ENCODE peak calls at places on chromosome 10, in ten cellular contexts. S is IMR-90; D is PC-9; F is brain microvascular endothelial cell; G is left ventricle myocardium inferior; Q is CD8-positive, alpha-beta T cell; V is OCI-LY7; B is foreskin fibroblast; R is psoas muscle; A is lower leg skin. C is an unnamed sample.

GRCh38 chr10:51960494-51960895 is 261.1 kb upstream of the CSTF2T start:
- DNase-seq in S (peak), D (no peak), F (peak), G (no peak), Q (no peak), V (peak), B (peak), R (no peak), A (no peak), C (no peak)

GRCh38 chr10:118332247-118332646 is 9.9 kb downstream of the FAM204A start:
- DNase-seq in S (no peak), D (no peak), F (no peak), G (no peak), Q (no peak), V (no peak), B (no peak), R (no peak), A (no peak), C (no peak)

GRCh38 chr10:113493943-113494342 is 58.9 kb upstream of the HABP2 start:
- DNase-seq in S (no peak), D (no peak), F (no peak), G (no peak), Q (no peak), V (no peak), B (no peak), R (no peak), A (no peak), C (no peak)

GRCh38 chr10:132135398-132135872 is 51.3 kb upstream of the DPYSL4 start:
- DNase-seq in S (no peak), D (no peak), F (no peak), G (peak), Q (no peak), V (no peak), B (no peak), R (peak), A (no peak), C (no peak)

GRCh38 chr10:28127881-28128280 is 129.0 kb upstream of the ODAD2 start:
- DNase-seq in S (peak), D (no peak), F (peak), G (no peak), Q (no peak), V (no peak), B (no peak), R (no peak), A (no peak), C (no peak)

GRCh38 chr10:82813856-82814255 is 938.9 kb downstream of the NRG3 start:
- DNase-seq in S (no peak), D (no peak), F (no peak), G (no peak), Q (no peak), V (no peak), B (peak), R (no peak), A (no peak), C (no peak)

GRCh38 chr10:38118072-38118807 is 24.1 kb downstream of the ZNF37A start:
- DNase-seq in S (peak), D (no peak), F (no peak), G (no peak), Q (no peak), V (no peak), B (no peak), R (no peak), A (no peak), C (no peak)

GRCh38 chr10:67785098-67785497 is 52.9 kb downstream of the DNAJC12 start:
- DNase-seq in S (no peak), D (no peak), F (no peak), G (no peak), Q (no peak), V (no peak), B (no peak), R (no peak), A (no peak), C (no peak)

GRCh38 chr10:43195557-43195956 is 57.3 kb downstream of the CSGALNACT2 start:
- DNase-seq in S (no peak), D (no peak), F (no peak), G (no peak), Q (peak), V (no peak), B (no peak), R (no peak), A (peak), C (no peak)

GRCh38 chr10:65273063-65273462 is 1652.8 kb upstream of the LRRTM3 start:
- DNase-seq in S (no peak), D (no peak), F (no peak), G (no peak), Q (no peak), V (no peak), B (no peak), R (no peak), A (no peak), C (no peak)

GRCh38 chr10:102235991-102236390 is 5.3 kb downstream of the PITX3 start:
- DNase-seq in S (no peak), D (no peak), F (no peak), G (no peak), Q (no peak), V (no peak), B (no peak), R (no peak), A (no peak), C (no peak)

GRCh38 chr10:34637419-34637911 is 177.6 kb downstream of the PARD3 start:
- DNase-seq in S (peak), D (peak), F (peak), G (peak), Q (peak), V (peak), B (peak), R (peak), A (peak), C (peak)

DNA sequence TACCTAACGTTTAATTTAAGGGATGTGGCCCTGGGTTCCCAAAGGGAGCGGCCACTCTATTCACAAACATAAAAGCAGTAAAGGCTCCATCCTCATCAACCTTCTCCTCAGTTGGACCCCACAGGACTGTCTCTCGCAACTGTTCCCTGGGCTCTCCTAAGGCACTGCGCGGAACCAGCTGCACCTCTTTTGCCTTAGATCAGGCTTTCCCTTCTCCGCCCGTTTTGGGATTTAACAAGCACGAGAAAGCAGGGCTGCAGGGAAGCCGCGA is 664 bp upstream of the GTPBP4 start:
- DNase-seq in S (peak), D (peak), F (peak), G (no peak), Q (no peak), V (no peak), B (no peak), R (no peak), A (no peak), C (no peak)
- TF ChIP-seq CTCF in S (no peak), D (no peak), F (no peak), G (no peak), Q (no peak), V (no peak), B (no peak), R (no peak), A (no peak), C (no peak)

GRCh38 chr10:16520900-16521299 is 779 bp downstream of the C1QL3 start:
- DNase-seq in S (peak), D (no peak), F (no peak), G (peak), Q (peak), V (no peak), B (no peak), R (peak), A (no peak), C (no peak)
- TF ChIP-seq CTCF in S (peak), D (no peak), F (peak), G (peak), Q (no peak), V (no peak), B (peak), R (no peak), A (no peak), C (peak)

GRCh38 chr10:120480065-120480600 is 23.1 kb downstream of the PLPP4 start:
- DNase-seq in S (no peak), D (no peak), F (no peak), G (no peak), Q (no peak), V (no peak), B (no peak), R (no peak), A (no peak), C (no peak)
- TF ChIP-seq CTCF in S (no peak), D (no peak), F (peak), G (no peak), Q (no peak), V (peak), B (no peak), R (no peak), A (no peak), C (peak)

GRCh38 chr10:36630267-36630666 is 495.1 kb upstream of the ANKRD30A start:
- DNase-seq in S (no peak), D (no peak), F (no peak), G (no peak), Q (no peak), V (no peak), B (no peak), R (no peak), A (no peak), C (no peak)

GRCh38 chr10:36636285-36636839 is 489.0 kb upstream of the ANKRD30A start:
- DNase-seq in S (no peak), D (no peak), F (no peak), G (no peak), Q (no peak), V (no peak), B (no peak), R (no peak), A (no peak), C (no peak)

GRCh38 chr10:36636879-36637278 is 488.5 kb upstream of the ANKRD30A start:
- DNase-seq in S (peak), D (no peak), F (no peak), G (no peak), Q (no peak), V (no peak), B (no peak), R (no peak), A (no peak), C (no peak)

GRCh38 chr10:36638461-36638860 is 486.9 kb upstream of the ANKRD30A start:
- DNase-seq in S (peak), D (no peak), F (no peak), G (no peak), Q (no peak), V (no peak), B (no peak), R (no peak), A (no peak), C (no peak)

DNA sequence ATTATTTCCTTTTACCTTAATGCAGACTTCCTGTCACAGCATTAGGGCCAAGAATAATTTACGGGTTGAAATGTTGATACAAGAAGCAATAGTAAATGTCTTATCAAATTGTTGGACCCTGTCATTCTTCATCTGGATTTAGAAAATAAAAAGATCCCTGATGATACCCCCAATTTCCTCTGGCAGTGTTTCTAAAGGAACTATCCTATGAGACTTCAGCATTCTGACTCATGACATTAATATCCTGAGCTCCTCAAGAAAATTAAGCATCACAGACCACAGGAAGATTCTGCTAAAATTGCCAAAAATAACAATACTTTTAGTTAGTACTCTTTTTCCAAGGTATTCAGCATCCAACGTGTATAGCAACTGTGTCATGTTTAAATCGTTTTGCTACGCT is 490.5 kb upstream of the ANKRD30A start:
- DNase-seq in S (peak), D (no peak), F (peak), G (no peak), Q (no peak), V (no peak), B (no peak), R (no peak), A (no peak), C (no peak)
- TF ChIP-seq CTCF in S (no peak), D (no peak), F (no peak), G (no peak), Q (no peak), V (no peak), B (no peak), R (no peak), A (no peak), C (no peak)

GRCh38 chr10:71704816-71705215 is 14.8 kb downstream of the C10orf105 start:
- DNase-seq in S (no peak), D (no peak), F (no peak), G (no peak), Q (no peak), V (no peak), B (no peak), R (no peak), A (no peak), C (no peak)

GRCh38 chr10:71705582-71705981 is 14.0 kb downstream of the C10orf105 start:
- DNase-seq in S (no peak), D (no peak), F (no peak), G (no peak), Q (no peak), V (no peak), B (no peak), R (no peak), A (no peak), C (no peak)

GRCh38 chr10:71700735-71701368 is 18.7 kb downstream of the C10orf105 start:
- DNase-seq in S (no peak), D (no peak), F (no peak), G (no peak), Q (no peak), V (no peak), B (no peak), R (peak), A (no peak), C (no peak)

GRCh38 chr10:71701733-71702132 is 17.8 kb downstream of the C10orf105 start:
- DNase-seq in S (no peak), D (no peak), F (no peak), G (no peak), Q (no peak), V (no peak), B (no peak), R (no peak), A (no peak), C (no peak)

DNA sequence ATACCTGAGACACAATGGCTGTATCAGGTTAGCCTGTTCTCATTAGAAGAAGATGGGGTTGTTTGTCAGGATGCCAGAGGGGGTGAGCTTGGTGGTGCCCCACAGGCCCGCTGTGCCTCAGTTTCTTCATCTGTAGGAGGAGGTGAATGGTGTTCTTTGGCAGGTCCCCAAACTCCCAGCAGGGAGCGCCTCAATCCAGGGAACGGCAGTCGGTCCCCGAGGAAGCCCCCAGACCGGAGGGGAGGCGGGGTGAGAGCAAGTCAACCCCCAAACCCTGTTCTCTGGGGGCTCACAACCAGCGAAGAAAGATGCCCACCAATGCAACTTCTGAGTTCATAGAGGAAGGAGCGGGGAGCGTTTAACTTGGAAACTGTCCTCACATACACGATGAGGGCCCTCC is 16.0 kb downstream of the C10orf105 start:
- DNase-seq in S (no peak), D (no peak), F (no peak), G (no peak), Q (no peak), V (no peak), B (no peak), R (no peak), A (no peak), C (no peak)
- TF ChIP-seq CTCF in S (no peak), D (no peak), F (no peak), G (no peak), Q (no peak), V (peak), B (no peak), R (no peak), A (no peak), C (no peak)

DNA sequence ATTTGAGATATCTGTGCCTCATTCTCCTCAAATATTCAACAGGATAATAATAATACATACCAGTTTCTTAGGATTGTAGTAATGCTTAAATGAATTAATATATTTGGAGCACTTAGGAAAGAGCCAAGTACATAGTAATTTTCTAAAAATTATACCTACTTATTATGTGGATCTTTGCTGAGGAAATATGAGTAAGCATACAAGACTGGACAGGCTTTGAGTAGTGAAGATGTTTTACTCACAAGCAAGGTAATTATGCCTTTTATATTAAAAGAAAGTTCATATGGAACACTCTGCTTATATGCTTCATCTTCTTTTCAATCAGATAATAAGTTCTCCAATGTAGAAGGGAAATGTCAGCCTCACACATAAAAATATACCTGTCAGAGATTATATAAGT is 337.5 kb upstream of the KAT6B start:
- DNase-seq in S (no peak), D (no peak), F (no peak), G (no peak), Q (no peak), V (no peak), B (no peak), R (no peak), A (no peak), C (no peak)
- TF ChIP-seq CTCF in S (no peak), D (no peak), F (no peak), G (no peak), Q (no peak), V (no peak), B (no peak), R (no peak), A (no peak), C (no peak)

C was measured in type B pancreatic cell.